ENCODE peak calls at places on chromosomes 16 and 17, in four cellular contexts. H is H9, K is H1, Q is IMR-90. B is an unnamed sample. For H3K27me3, the result is how much of the 10 kb centered on the place peaks cover.

GRCh38 chr17:39486242-39486641 is 25.0 kb downstream of the CDK12 start:
- DNase-seq in H (no peak), K (no peak), Q (peak), B (peak)

GRCh38 chr17:15171433-15172047 is 93.6 kb downstream of the PMP22 start:
- DNase-seq in H (peak), K (peak), Q (peak), B (peak)

GRCh38 chr17:16568541-16569357 is at the start of gene ZNF287:
- DNase-seq in H (peak), K (peak), Q (peak), B (peak)

GRCh38 chr16:24009955-24010354 is 174.2 kb downstream of the PRKCB start:
- DNase-seq in H (no peak), K (no peak), Q (no peak), B (no peak)

GRCh38 chr16:77660311-77660710 is 62.0 kb upstream of the NUDT7 start:
- DNase-seq in H (peak), K (no peak), Q (peak), B (peak)

GRCh38 chr17:5499790-5500189 is 13.4 kb downstream of the MIS12 start:
- DNase-seq in H (peak), K (no peak), Q (no peak), B (peak)

GRCh38 chr17:73369126-73369525 is 57.3 kb upstream of the CDC42EP4 start:
- DNase-seq in H (no peak), K (no peak), Q (no peak), B (no peak)

GRCh38 chr17:52111182-52111581 is 47.3 kb downstream of the CA10 start:
- DNase-seq in H (no peak), K (no peak), Q (no peak), B (no peak)

GRCh38 chr17:17043668-17044226 is 1.5 kb downstream of the MPRIP start:
- DNase-seq in H (peak), K (no peak), Q (peak), B (peak)

GRCh38 chr16:13453325-13453724 is 466.6 kb upstream of the ERCC4 start:
- DNase-seq in H (no peak), K (no peak), Q (no peak), B (no peak)

GRCh38 chr17:58694826-58695225 is 2.4 kb downstream of the RAD51C start:
- DNase-seq in H (no peak), K (no peak), Q (no peak), B (no peak)

GRCh38 chr17:70169707-70170597 is 620 bp downstream of the KCNJ2 start:
- DNase-seq in H (no peak), K (no peak), Q (peak), B (peak)

GRCh38 chr16:71389330-71389729 is 30.8 kb downstream of the CALB2 start:
- DNase-seq in H (no peak), K (no peak), Q (no peak), B (no peak)

GRCh38 chr17:10210151-10210574 is 11.8 kb upstream of the GAS7 start:
- DNase-seq in H (peak), K (peak), Q (peak), B (peak)

GRCh38 chr17:48478224-48479013 is 48.4 kb upstream of the SKAP1 start:
- DNase-seq in H (no peak), K (no peak), Q (no peak), B (no peak)

GRCh38 chr16:84547539-84548058 is 43.1 kb upstream of the MEAK7 start:
- DNase-seq in H (no peak), K (no peak), Q (no peak), B (peak)

GRCh38 chr16:27472091-27473020 is 70.4 kb downstream of the IL21R start:
- DNase-seq in H (no peak), K (no peak), Q (no peak), B (no peak)

GRCh38 chr16:56637814-56638750 is at the start of gene MT1A:
- DNase-seq in H (peak), K (no peak), Q (peak), B (peak)

GRCh38 chr16:53099318-53100130 is 44.7 kb downstream of the CHD9 start:
- DNase-seq in H (peak), K (peak), Q (peak), B (peak)

GRCh38 chr16:58511933-58512815 is 3.1 kb upstream of the SETD6 start:
- DNase-seq in H (peak), K (peak), Q (peak), B (peak)

GRCh38 chr17:12571606-12572005 is 94.1 kb upstream of the MYOCD start:
- DNase-seq in H (no peak), K (no peak), Q (no peak), B (no peak)

GRCh38 chr17:73595068-73595865 is 49.0 kb downstream of the SDK2 start:
- DNase-seq in H (peak), K (no peak), Q (no peak), B (peak)

GRCh38 chr17:58626905-58627304 is 64.9 kb downstream of the TEX14 start:
- DNase-seq in H (no peak), K (no peak), Q (no peak), B (no peak)

GRCh38 chr17:38912221-38912813 is 13.1 kb upstream of the LASP1NB start:
- DNase-seq in H (peak), K (no peak), Q (no peak), B (no peak)

GRCh38 chr16:14133907-14134306 is 62.8 kb downstream of the MRTFB start:
- DNase-seq in H (no peak), K (no peak), Q (peak), B (no peak)

GRCh38 chr16:66942981-66943380 is 7.7 kb downstream of the CES2 start:
- DNase-seq in H (no peak), K (no peak), Q (no peak), B (no peak)

GRCh38 chr17:67244621-67245072 is 349 bp downstream of the HELZ start:
- DNase-seq in H (no peak), K (no peak), Q (no peak), B (no peak)

GRCh38 chr17:16987001-16987829 is 15.3 kb upstream of the TNFRSF13B start:
- DNase-seq in H (peak), K (no peak), Q (no peak), B (no peak)

GRCh38 chr16:86157616-86158247 is 258.8 kb downstream of the IRF8 start:
- DNase-seq in H (no peak), K (no peak), Q (peak), B (no peak)

GRCh38 chr17:67528751-67529436 is 151.8 kb downstream of the PITPNC1 start:
- DNase-seq in H (peak), K (no peak), Q (peak), B (peak)

DNA sequence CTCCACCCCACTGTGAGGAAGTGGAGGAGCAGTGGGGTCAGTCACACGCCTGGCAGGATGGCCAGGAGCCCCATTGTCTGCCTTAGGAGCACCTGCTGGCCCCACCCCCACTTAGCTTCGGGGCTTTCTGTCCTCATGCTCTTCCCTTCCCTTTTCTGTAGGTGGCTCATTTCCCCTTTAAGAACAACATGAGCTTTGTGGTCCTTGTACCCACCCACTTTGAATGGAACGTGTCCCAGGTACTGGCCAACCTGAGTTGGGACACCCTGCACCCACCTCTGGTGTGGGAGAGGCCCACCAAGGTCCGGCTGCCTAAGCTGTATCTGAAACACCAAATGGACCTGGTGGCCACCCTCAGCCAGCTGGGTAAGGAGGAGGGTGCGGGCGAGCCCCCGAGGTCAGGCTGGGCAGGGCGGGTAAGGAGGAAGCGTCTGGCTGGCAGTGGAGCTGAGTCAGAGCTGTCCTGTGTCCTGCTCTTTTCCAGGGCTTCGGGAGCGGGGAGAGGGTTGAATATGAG is 9.4 kb upstream of the SERPINF1 start:
- DNase-seq in H (peak), K (no peak), Q (no peak), B (peak)
- H4K8ac ChIP-seq in H (no peak), K (peak), Q (no peak), B (no peak)

GRCh38 chr16:68089067-68089466 is 3.9 kb downstream of the NFATC3 start:
- DNase-seq in H (no peak), K (no peak), Q (no peak), B (no peak)

GRCh38 chr16:68091604-68092261 is 6.6 kb downstream of the NFATC3 start:
- DNase-seq in H (no peak), K (no peak), Q (peak), B (no peak)

GRCh38 chr16:68088130-68088972 is 3.2 kb downstream of the NFATC3 start:
- DNase-seq in H (no peak), K (no peak), Q (no peak), B (no peak)

GRCh38 chr16:68090526-68090925 is 5.4 kb downstream of the NFATC3 start:
- DNase-seq in H (no peak), K (no peak), Q (no peak), B (no peak)

DNA sequence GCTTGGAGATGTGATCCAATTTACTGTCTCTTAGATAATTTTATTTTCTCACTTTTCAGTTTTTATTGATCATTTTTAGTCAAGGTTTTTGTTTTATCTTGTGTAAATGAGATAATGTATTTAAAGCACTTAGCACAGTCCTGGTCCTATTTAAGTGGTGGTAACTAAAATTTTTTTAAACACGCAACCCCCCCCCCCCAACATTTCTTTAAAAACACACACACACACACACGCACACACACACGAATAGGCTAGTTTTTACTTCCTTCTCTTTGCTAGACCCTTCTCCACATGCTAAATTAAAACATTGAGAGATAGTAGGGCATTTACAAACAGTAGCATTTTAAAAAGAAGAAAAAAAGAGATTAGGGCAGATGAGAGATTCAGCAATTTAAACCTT is 4.9 kb downstream of the NFATC3 start:
- DNase-seq in H (no peak), K (no peak), Q (no peak), B (no peak)
- H3K27me3 ChIP-seq in H (under half), K (under half), Q (under half), B (under half)

GRCh38 chr17:80106176-80106575 is 4.8 kb downstream of the GAA start:
- DNase-seq in H (no peak), K (no peak), Q (no peak), B (no peak)
- H3K56ac ChIP-seq in H (no peak), K (no peak), Q (no peak), B (no peak)

GRCh38 chr16:3729161-3730112 is 12.1 kb upstream of the TRAP1 start:
- DNase-seq in H (no peak), K (no peak), Q (no peak), B (no peak)
- H4K8ac ChIP-seq in H (no peak), K (no peak), Q (no peak), B (no peak)

DNA sequence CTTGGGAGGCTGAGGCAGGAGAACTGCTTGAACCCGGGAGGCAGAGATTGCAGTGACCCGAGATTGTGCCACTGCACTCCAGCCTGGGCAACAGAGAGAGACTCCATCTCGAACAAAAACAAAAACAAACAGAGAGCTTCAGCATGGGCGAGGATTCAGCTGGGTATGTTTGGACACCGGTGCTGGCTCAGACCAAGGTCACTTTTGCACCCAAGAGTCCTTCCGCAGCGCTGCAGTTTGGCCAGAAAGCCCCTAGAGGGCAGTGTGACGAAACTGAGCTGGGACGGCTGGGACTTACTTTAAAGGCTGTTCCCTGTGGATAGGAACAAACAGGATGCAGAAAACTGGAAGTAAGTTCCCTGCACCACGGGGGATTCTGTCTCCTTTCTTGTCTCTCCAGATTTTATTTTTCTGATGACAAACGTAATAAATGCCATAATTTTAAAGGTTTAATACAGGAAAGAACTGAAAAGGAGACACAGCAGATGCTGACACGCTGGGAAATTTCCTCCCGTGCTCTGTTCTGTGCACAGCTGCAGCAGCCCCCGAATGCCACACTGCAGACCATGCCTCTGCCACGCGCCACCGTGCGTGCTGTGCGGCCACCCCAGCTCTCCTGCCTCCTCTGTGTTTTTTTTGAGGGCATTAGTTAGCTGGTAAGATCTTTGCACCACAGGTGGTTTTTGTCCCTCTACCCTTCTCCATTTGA is 25.2 kb upstream of the USP36 start:
- DNase-seq in H (peak), K (peak), Q (peak), B (peak)
- H3K27me3 ChIP-seq in H (under half), K (under half), Q (under half), B (under half)

GRCh38 chr16:5595849-5596248 is 498.3 kb upstream of the EEF2KMT start:
- DNase-seq in H (no peak), K (no peak), Q (no peak), B (no peak)
- H3K56ac ChIP-seq in H (no peak), K (no peak), Q (no peak), B (no peak)

DNA sequence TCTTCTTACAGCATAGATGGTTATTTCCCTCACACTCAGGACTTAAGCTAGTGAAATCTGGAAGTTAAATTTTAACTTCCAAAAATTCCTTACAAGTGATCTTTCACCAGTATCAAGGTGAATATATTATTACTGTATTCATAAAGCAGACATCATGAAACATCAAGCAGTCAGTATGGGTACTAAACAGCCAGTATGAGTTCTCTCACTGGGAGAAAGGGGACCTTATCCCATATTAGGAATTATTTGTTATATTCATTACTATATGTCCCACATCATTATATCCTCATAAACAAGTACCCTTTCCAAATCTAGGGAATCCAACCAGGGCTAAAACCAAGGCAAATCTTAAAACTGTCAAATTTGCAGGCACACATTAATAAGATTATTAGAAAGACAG is 15.3 kb downstream of the NUFIP2 start:
- DNase-seq in H (no peak), K (no peak), Q (no peak), B (no peak)
- H4K8ac ChIP-seq in H (no peak), K (no peak), Q (no peak), B (no peak)

GRCh38 chr16:16917201-16917600 is 538.3 kb downstream of the NPIPA7 start:
- DNase-seq in H (no peak), K (no peak), Q (no peak), B (no peak)
- H3K27me3 ChIP-seq in H (under half), K (under half), Q (under half), B (under half)

GRCh38 chr16:1150511-1150982 is 2.4 kb upstream of the CACNA1H start:
- DNase-seq in H (peak), K (no peak), Q (peak), B (peak)
- H3K56ac ChIP-seq in H (no peak), K (no peak), Q (no peak), B (no peak)

GRCh38 chr17:82858376-82859126 is 18.7 kb upstream of the ZNF750 start:
- DNase-seq in H (no peak), K (no peak), Q (no peak), B (peak)
- H4K8ac ChIP-seq in H (no peak), K (peak), Q (no peak), B (no peak)

B was measured in mesendoderm.